ENCODE peak calls at places on chromosomes 7 and 10, in seven cellular contexts. J, A, T, H, Q, M and V are unnamed samples.
A peak's percentile ranks its signal among the peaks of the same experiment; 100 is the strongest.

GRCh38 chr7:18824157-18824556 is 293.3 kb downstream of the TWIST1 start:
- DNase-seq in J (no peak), A (no peak), T (no peak), H (no peak), Q (no peak), M (no peak), V (no peak)

GRCh38 chr7:22860337-22860736 is 37.7 kb upstream of the TOMM7 start:
- DNase-seq in J (no peak), A (no peak), T (no peak), H (no peak), Q (no peak), M (no peak), V (no peak)

GRCh38 chr7:151590071-151590800 is 70.5 kb upstream of the RHEB start:
- DNase-seq in J (no peak), A (no peak), T (no peak), H (no peak), Q (no peak), M (no peak), V (no peak)

GRCh38 chr7:31100445-31100844 is 48.3 kb downstream of the ADCYAP1R1 start:
- DNase-seq in J (peak; percentile 69), A (no peak), T (no peak), H (no peak), Q (peak; percentile 10), M (no peak), V (peak; percentile 3)

GRCh38 chr7:87450706-87451105 is 24.8 kb downstream of the ABCB4 start:
- DNase-seq in J (no peak), A (no peak), T (no peak), H (no peak), Q (no peak), M (no peak), V (no peak)

GRCh38 chr10:18610517-18610916 is 40.9 kb downstream of the NSUN6 start:
- DNase-seq in J (peak; percentile 80), A (no peak), T (peak; percentile 49), H (no peak), Q (peak; percentile 51), M (peak; percentile 20), V (peak; percentile 74)

GRCh38 chr10:119362122-119362521 is 154.8 kb downstream of the GRK5 start:
- DNase-seq in J (no peak), A (no peak), T (peak; percentile 48), H (no peak), Q (no peak), M (no peak), V (peak; percentile 34)

GRCh38 chr10:71564221-71564820 is 155.3 kb downstream of the C10orf105 start:
- DNase-seq in J (no peak), A (no peak), T (no peak), H (peak; percentile 13), Q (no peak), M (no peak), V (no peak)

GRCh38 chr10:88041243-88042161 is 178.1 kb downstream of the PTEN start:
- DNase-seq in J (no peak), A (no peak), T (no peak), H (no peak), Q (peak; percentile 63), M (no peak), V (peak; percentile 71)